ENCODE peak calls at places on chromosomes 12 and 14, in seven cellular contexts. One of them, this sample, is unnamed.

GRCh38 chr12:93086288-93086727 is 157.2 kb upstream of the EEA1 start:
- DNase-seq in WTC11: no peak
- DNase-seq in stimulated activated CD8-positive, alpha-beta memory T cell treated with anti-CD3 and anti-CD28 coated beads, Interleukin-7, amount 100 ng/mL, for 24 hours: no peak
- DNase-seq in ureter: no peak
- DNase-seq in activated CD8-positive, alpha-beta memory T cell treated with anti-CD3 and anti-CD28 coated beads for 1 hour: no peak
- DNase-seq in brain microvascular endothelial cell: no peak
- DNase-seq in T-helper 17 cell: no peak
- DNase-seq in this sample: no peak

GRCh38 chr12:112191840-112192321 is 66.5 kb downstream of the TRAFD1 start:
- DNase-seq in WTC11: no peak
- DNase-seq in stimulated activated CD8-positive, alpha-beta memory T cell treated with anti-CD3 and anti-CD28 coated beads, Interleukin-7, amount 100 ng/mL, for 24 hours: no peak
- DNase-seq in ureter: no peak
- DNase-seq in activated CD8-positive, alpha-beta memory T cell treated with anti-CD3 and anti-CD28 coated beads for 1 hour: no peak
- DNase-seq in brain microvascular endothelial cell: no peak
- DNase-seq in T-helper 17 cell: no peak
- DNase-seq in this sample: no peak

GRCh38 chr12:68530965-68531364 is 79.7 kb upstream of the RAP1B start:
- DNase-seq in WTC11: no peak
- DNase-seq in stimulated activated CD8-positive, alpha-beta memory T cell treated with anti-CD3 and anti-CD28 coated beads, Interleukin-7, amount 100 ng/mL, for 24 hours: no peak
- DNase-seq in ureter: no peak
- DNase-seq in activated CD8-positive, alpha-beta memory T cell treated with anti-CD3 and anti-CD28 coated beads for 1 hour: no peak
- DNase-seq in brain microvascular endothelial cell: peak
- DNase-seq in T-helper 17 cell: no peak
- DNase-seq in this sample: no peak

GRCh38 chr12:53543539-53543938 is 36.3 kb upstream of the NPFF start:
- DNase-seq in WTC11: peak
- DNase-seq in stimulated activated CD8-positive, alpha-beta memory T cell treated with anti-CD3 and anti-CD28 coated beads, Interleukin-7, amount 100 ng/mL, for 24 hours: peak
- DNase-seq in ureter: peak
- DNase-seq in activated CD8-positive, alpha-beta memory T cell treated with anti-CD3 and anti-CD28 coated beads for 1 hour: no peak
- DNase-seq in brain microvascular endothelial cell: peak
- DNase-seq in T-helper 17 cell: peak
- DNase-seq in this sample: peak

GRCh38 chr12:79424109-79424721 is 266.5 kb downstream of the PAWR start:
- DNase-seq in WTC11: no peak
- DNase-seq in stimulated activated CD8-positive, alpha-beta memory T cell treated with anti-CD3 and anti-CD28 coated beads, Interleukin-7, amount 100 ng/mL, for 24 hours: no peak
- DNase-seq in ureter: no peak
- DNase-seq in activated CD8-positive, alpha-beta memory T cell treated with anti-CD3 and anti-CD28 coated beads for 1 hour: no peak
- DNase-seq in brain microvascular endothelial cell: peak
- DNase-seq in T-helper 17 cell: no peak
- DNase-seq in this sample: no peak

GRCh38 chr12:116538682-116539264 is 20.4 kb upstream of the MAP1LC3B2 start:
- DNase-seq in WTC11: no peak
- DNase-seq in stimulated activated CD8-positive, alpha-beta memory T cell treated with anti-CD3 and anti-CD28 coated beads, Interleukin-7, amount 100 ng/mL, for 24 hours: no peak
- DNase-seq in ureter: no peak
- DNase-seq in activated CD8-positive, alpha-beta memory T cell treated with anti-CD3 and anti-CD28 coated beads for 1 hour: no peak
- DNase-seq in brain microvascular endothelial cell: no peak
- DNase-seq in T-helper 17 cell: no peak
- DNase-seq in this sample: no peak

GRCh38 chr12:129877383-129877782 is 26.4 kb downstream of the TMEM132D start:
- DNase-seq in WTC11: no peak
- DNase-seq in stimulated activated CD8-positive, alpha-beta memory T cell treated with anti-CD3 and anti-CD28 coated beads, Interleukin-7, amount 100 ng/mL, for 24 hours: no peak
- DNase-seq in ureter: no peak
- DNase-seq in activated CD8-positive, alpha-beta memory T cell treated with anti-CD3 and anti-CD28 coated beads for 1 hour: no peak
- DNase-seq in brain microvascular endothelial cell: no peak
- DNase-seq in T-helper 17 cell: no peak
- DNase-seq in this sample: no peak

GRCh38 chr14:81303258-81303935 is 82.6 kb upstream of the GTF2A1 start:
- DNase-seq in WTC11: no peak
- DNase-seq in stimulated activated CD8-positive, alpha-beta memory T cell treated with anti-CD3 and anti-CD28 coated beads, Interleukin-7, amount 100 ng/mL, for 24 hours: no peak
- DNase-seq in ureter: peak
- DNase-seq in activated CD8-positive, alpha-beta memory T cell treated with anti-CD3 and anti-CD28 coated beads for 1 hour: no peak
- DNase-seq in brain microvascular endothelial cell: no peak
- DNase-seq in T-helper 17 cell: no peak
- DNase-seq in this sample: peak

GRCh38 chr12:113396828-113397496 is 6.7 kb downstream of the SDS start:
- DNase-seq in WTC11: no peak
- DNase-seq in stimulated activated CD8-positive, alpha-beta memory T cell treated with anti-CD3 and anti-CD28 coated beads, Interleukin-7, amount 100 ng/mL, for 24 hours: no peak
- DNase-seq in ureter: no peak
- DNase-seq in activated CD8-positive, alpha-beta memory T cell treated with anti-CD3 and anti-CD28 coated beads for 1 hour: no peak
- DNase-seq in brain microvascular endothelial cell: no peak
- DNase-seq in T-helper 17 cell: no peak
- DNase-seq in this sample: no peak

GRCh38 chr14:24422261-24422660 is 7.2 kb downstream of the CBLN3 start:
- DNase-seq in WTC11: no peak
- DNase-seq in stimulated activated CD8-positive, alpha-beta memory T cell treated with anti-CD3 and anti-CD28 coated beads, Interleukin-7, amount 100 ng/mL, for 24 hours: no peak
- DNase-seq in ureter: no peak
- DNase-seq in activated CD8-positive, alpha-beta memory T cell treated with anti-CD3 and anti-CD28 coated beads for 1 hour: no peak
- DNase-seq in brain microvascular endothelial cell: no peak
- DNase-seq in T-helper 17 cell: no peak
- DNase-seq in this sample: no peak

GRCh38 chr14:63193236-63193635 is 11.0 kb upstream of the RHOJ start:
- DNase-seq in WTC11: no peak
- DNase-seq in stimulated activated CD8-positive, alpha-beta memory T cell treated with anti-CD3 and anti-CD28 coated beads, Interleukin-7, amount 100 ng/mL, for 24 hours: no peak
- DNase-seq in ureter: no peak
- DNase-seq in activated CD8-positive, alpha-beta memory T cell treated with anti-CD3 and anti-CD28 coated beads for 1 hour: no peak
- DNase-seq in brain microvascular endothelial cell: no peak
- DNase-seq in T-helper 17 cell: no peak
- DNase-seq in this sample: no peak

GRCh38 chr12:132689227-132689626 is 1.8 kb downstream of the PXMP2 start:
- DNase-seq in WTC11: peak
- DNase-seq in stimulated activated CD8-positive, alpha-beta memory T cell treated with anti-CD3 and anti-CD28 coated beads, Interleukin-7, amount 100 ng/mL, for 24 hours: no peak
- DNase-seq in ureter: no peak
- DNase-seq in activated CD8-positive, alpha-beta memory T cell treated with anti-CD3 and anti-CD28 coated beads for 1 hour: no peak
- DNase-seq in brain microvascular endothelial cell: no peak
- DNase-seq in T-helper 17 cell: no peak
- DNase-seq in this sample: no peak

GRCh38 chr12:110694330-110694891 is 5.5 kb upstream of the HVCN1 start:
- DNase-seq in WTC11: no peak
- DNase-seq in stimulated activated CD8-positive, alpha-beta memory T cell treated with anti-CD3 and anti-CD28 coated beads, Interleukin-7, amount 100 ng/mL, for 24 hours: no peak
- DNase-seq in ureter: no peak
- DNase-seq in activated CD8-positive, alpha-beta memory T cell treated with anti-CD3 and anti-CD28 coated beads for 1 hour: no peak
- DNase-seq in brain microvascular endothelial cell: no peak
- DNase-seq in T-helper 17 cell: no peak
- DNase-seq in this sample: no peak

GRCh38 chr12:76765598-76765997 is 1.7 kb downstream of the ZDHHC17 start:
- DNase-seq in WTC11: no peak
- DNase-seq in stimulated activated CD8-positive, alpha-beta memory T cell treated with anti-CD3 and anti-CD28 coated beads, Interleukin-7, amount 100 ng/mL, for 24 hours: no peak
- DNase-seq in ureter: no peak
- DNase-seq in activated CD8-positive, alpha-beta memory T cell treated with anti-CD3 and anti-CD28 coated beads for 1 hour: no peak
- DNase-seq in brain microvascular endothelial cell: no peak
- DNase-seq in T-helper 17 cell: no peak
- DNase-seq in this sample: no peak

GRCh38 chr12:29534935-29535334 is 37.4 kb upstream of the OVCH1 start:
- DNase-seq in WTC11: no peak
- DNase-seq in stimulated activated CD8-positive, alpha-beta memory T cell treated with anti-CD3 and anti-CD28 coated beads, Interleukin-7, amount 100 ng/mL, for 24 hours: no peak
- DNase-seq in ureter: no peak
- DNase-seq in activated CD8-positive, alpha-beta memory T cell treated with anti-CD3 and anti-CD28 coated beads for 1 hour: no peak
- DNase-seq in brain microvascular endothelial cell: no peak
- DNase-seq in T-helper 17 cell: no peak
- DNase-seq in this sample: no peak

GRCh38 chr14:101147848-101148247 is 244.3 kb upstream of the RTL1 start:
- DNase-seq in WTC11: no peak
- DNase-seq in stimulated activated CD8-positive, alpha-beta memory T cell treated with anti-CD3 and anti-CD28 coated beads, Interleukin-7, amount 100 ng/mL, for 24 hours: no peak
- DNase-seq in ureter: no peak
- DNase-seq in activated CD8-positive, alpha-beta memory T cell treated with anti-CD3 and anti-CD28 coated beads for 1 hour: no peak
- DNase-seq in brain microvascular endothelial cell: no peak
- DNase-seq in T-helper 17 cell: no peak
- DNase-seq in this sample: no peak

GRCh38 chr12:14249368-14249767 is 116.1 kb upstream of the ATF7IP start:
- DNase-seq in WTC11: no peak
- DNase-seq in stimulated activated CD8-positive, alpha-beta memory T cell treated with anti-CD3 and anti-CD28 coated beads, Interleukin-7, amount 100 ng/mL, for 24 hours: no peak
- DNase-seq in ureter: no peak
- DNase-seq in activated CD8-positive, alpha-beta memory T cell treated with anti-CD3 and anti-CD28 coated beads for 1 hour: no peak
- DNase-seq in brain microvascular endothelial cell: no peak
- DNase-seq in T-helper 17 cell: no peak
- DNase-seq in this sample: no peak

GRCh38 chr12:106387847-106388246 is 30.3 kb downstream of the POLR3B start:
- DNase-seq in WTC11: no peak
- DNase-seq in stimulated activated CD8-positive, alpha-beta memory T cell treated with anti-CD3 and anti-CD28 coated beads, Interleukin-7, amount 100 ng/mL, for 24 hours: no peak
- DNase-seq in ureter: no peak
- DNase-seq in activated CD8-positive, alpha-beta memory T cell treated with anti-CD3 and anti-CD28 coated beads for 1 hour: no peak
- DNase-seq in brain microvascular endothelial cell: no peak
- DNase-seq in T-helper 17 cell: no peak
- DNase-seq in this sample: no peak